ENCODE peak calls at places on chromosomes 4 and X, in four cellular contexts. One of them, this sample, is unnamed.
A peak's percentile ranks its signal among the peaks of the same experiment; 100 is the strongest.

GRCh38 chr4:139015948-139016451 is 419 bp downstream of the NOCT start:
- DNase-seq in fibroblast of lung: peak; percentile 42
- DNase-seq in aorta: peak; percentile 78
- DNase-seq in CD4-positive, alpha-beta T cell: peak; percentile 8
- DNase-seq in this sample: peak; percentile 31

GRCh38 chrX:139902559-139902958 is 30.3 kb downstream of the ATP11C start:
- DNase-seq in CD4-positive, alpha-beta T cell: no peak
- DNase-seq in fibroblast of lung: no peak
- DNase-seq in aorta: no peak
- DNase-seq in this sample: no peak

GRCh38 chr4:152680988-152681731 is 1.4 kb upstream of the TMEM154 start:
- DNase-seq in aorta: no peak
- DNase-seq in CD4-positive, alpha-beta T cell: no peak
- DNase-seq in fibroblast of lung: peak; percentile 36
- DNase-seq in this sample: no peak

GRCh38 chr4:73404457-73404856 is 370 bp downstream of the ALB start:
- DNase-seq in CD4-positive, alpha-beta T cell: no peak
- DNase-seq in aorta: no peak
- DNase-seq in fibroblast of lung: no peak
- DNase-seq in this sample: no peak

GRCh38 chrX:95056901-95057300 is 1382.9 kb downstream of the FAM133A start:
- DNase-seq in fibroblast of lung: peak; percentile 9
- DNase-seq in CD4-positive, alpha-beta T cell: no peak
- DNase-seq in aorta: no peak
- DNase-seq in this sample: no peak

GRCh38 chr4:113331811-113332210 is 282.4 kb downstream of the ANK2 start:
- DNase-seq in aorta: no peak
- DNase-seq in CD4-positive, alpha-beta T cell: no peak
- DNase-seq in fibroblast of lung: no peak
- DNase-seq in this sample: no peak

GRCh38 chr4:36747277-36748129 is 466.1 kb downstream of the DTHD1 start:
- DNase-seq in aorta: no peak
- DNase-seq in CD4-positive, alpha-beta T cell: no peak
- DNase-seq in fibroblast of lung: no peak
- DNase-seq in this sample: no peak

GRCh38 chr4:153153339-153153851 is 50.8 kb upstream of the TRIM2 start:
- DNase-seq in fibroblast of lung: peak; percentile 15
- DNase-seq in CD4-positive, alpha-beta T cell: peak; percentile 76
- DNase-seq in aorta: peak; percentile 87
- DNase-seq in this sample: peak; percentile 51

GRCh38 chr4:41287005-41287404 is 30.3 kb downstream of the UCHL1 start:
- DNase-seq in fibroblast of lung: peak; percentile 73
- DNase-seq in aorta: no peak
- DNase-seq in CD4-positive, alpha-beta T cell: no peak
- DNase-seq in this sample: no peak

GRCh38 chr4:140238353-140239041 is 84.5 kb upstream of the MAML3 start:
- DNase-seq in CD4-positive, alpha-beta T cell: no peak
- DNase-seq in aorta: peak; percentile 94
- DNase-seq in fibroblast of lung: peak; percentile 97
- DNase-seq in this sample: peak; percentile 62

GRCh38 chr4:2458546-2459491 is 10.1 kb upstream of the RNF4 start:
- DNase-seq in fibroblast of lung: no peak
- DNase-seq in CD4-positive, alpha-beta T cell: no peak
- DNase-seq in aorta: peak; percentile 63
- DNase-seq in this sample: no peak

GRCh38 chr4:57148831-57149230 is 38.6 kb upstream of the IGFBP7 start:
- DNase-seq in fibroblast of lung: peak; percentile 69
- DNase-seq in aorta: no peak
- DNase-seq in CD4-positive, alpha-beta T cell: no peak
- DNase-seq in this sample: no peak

GRCh38 chrX:149881081-149881711 is at the start of gene MAGEA8:
- DNase-seq in fibroblast of lung: no peak
- DNase-seq in aorta: no peak
- DNase-seq in CD4-positive, alpha-beta T cell: no peak
- DNase-seq in this sample: no peak

GRCh38 chrX:2450681-2451080 is 50.1 kb downstream of the DHRSX start:
- DNase-seq in CD4-positive, alpha-beta T cell: no peak
- DNase-seq in fibroblast of lung: no peak
- DNase-seq in aorta: no peak
- DNase-seq in this sample: no peak

GRCh38 chr4:97139796-97140195 is 1003.5 kb downstream of the STPG2 start:
- DNase-seq in aorta: no peak
- DNase-seq in CD4-positive, alpha-beta T cell: no peak
- DNase-seq in fibroblast of lung: no peak
- DNase-seq in this sample: no peak

GRCh38 chrX:53882331-53882730 is 161.9 kb downstream of the PHF8 start:
- DNase-seq in fibroblast of lung: peak; percentile 79
- DNase-seq in aorta: no peak
- DNase-seq in CD4-positive, alpha-beta T cell: no peak
- DNase-seq in this sample: no peak

GRCh38 chr4:17494258-17494657 is 17.6 kb downstream of the QDPR start:
- DNase-seq in aorta: no peak
- DNase-seq in fibroblast of lung: peak; percentile 74
- DNase-seq in CD4-positive, alpha-beta T cell: no peak
- DNase-seq in this sample: no peak

GRCh38 chr4:80188801-80189458 is 8.4 kb upstream of the PRDM8 start:
- DNase-seq in aorta: no peak
- DNase-seq in CD4-positive, alpha-beta T cell: no peak
- DNase-seq in fibroblast of lung: no peak
- DNase-seq in this sample: no peak

GRCh38 chrX:39261446-39262147 is 460.3 kb downstream of the MID1IP1 start:
- DNase-seq in CD4-positive, alpha-beta T cell: no peak
- DNase-seq in aorta: no peak
- DNase-seq in fibroblast of lung: peak; percentile 25
- DNase-seq in this sample: no peak

GRCh38 chr4:71532407-71532806 is 193.6 kb downstream of the SLC4A4 start:
- DNase-seq in aorta: no peak
- DNase-seq in CD4-positive, alpha-beta T cell: no peak
- DNase-seq in fibroblast of lung: no peak
- DNase-seq in this sample: no peak

GRCh38 chrX:23864719-23865349 is 42.9 kb downstream of the APOO start:
- DNase-seq in fibroblast of lung: no peak
- DNase-seq in CD4-positive, alpha-beta T cell: no peak
- DNase-seq in aorta: no peak
- DNase-seq in this sample: no peak

GRCh38 chr4:106258145-106259045 is 57.6 kb downstream of the TBCK start:
- DNase-seq in CD4-positive, alpha-beta T cell: no peak
- DNase-seq in aorta: no peak
- DNase-seq in fibroblast of lung: no peak
- DNase-seq in this sample: no peak

GRCh38 chr4:138055890-138056289 is 186.3 kb downstream of the SLC7A11 start:
- DNase-seq in aorta: no peak
- DNase-seq in fibroblast of lung: no peak
- DNase-seq in CD4-positive, alpha-beta T cell: no peak
- DNase-seq in this sample: no peak

GRCh38 chr4:31307026-31307425 is 586.9 kb downstream of the PCDH7 start:
- DNase-seq in fibroblast of lung: no peak
- DNase-seq in aorta: no peak
- DNase-seq in CD4-positive, alpha-beta T cell: no peak
- DNase-seq in this sample: no peak

GRCh38 chr4:126986828-126987227 is 645.9 kb upstream of the INTU start:
- DNase-seq in aorta: no peak
- DNase-seq in fibroblast of lung: peak; percentile 40
- DNase-seq in CD4-positive, alpha-beta T cell: no peak
- DNase-seq in this sample: no peak

GRCh38 chr4:21864686-21865085 is 83.9 kb downstream of the KCNIP4 start:
- DNase-seq in fibroblast of lung: no peak
- DNase-seq in CD4-positive, alpha-beta T cell: no peak
- DNase-seq in aorta: no peak
- DNase-seq in this sample: no peak

GRCh38 chrX:105816517-105816916 is 5.8 kb upstream of the NRK start:
- DNase-seq in fibroblast of lung: no peak
- DNase-seq in CD4-positive, alpha-beta T cell: no peak
- DNase-seq in aorta: no peak
- DNase-seq in this sample: no peak

GRCh38 chr4:140150886-140151699 is 2.9 kb downstream of the MAML3 start:
- DNase-seq in aorta: peak; percentile 94
- DNase-seq in CD4-positive, alpha-beta T cell: peak; percentile 48
- DNase-seq in fibroblast of lung: peak; percentile 97
- DNase-seq in this sample: peak; percentile 12

GRCh38 chr4:42489095-42489494 is 91.8 kb downstream of the SHISA3 start:
- DNase-seq in CD4-positive, alpha-beta T cell: no peak
- DNase-seq in fibroblast of lung: no peak
- DNase-seq in aorta: no peak
- DNase-seq in this sample: no peak

GRCh38 chrX:154490414-154491083 is at the start of gene SLC10A3:
- DNase-seq in aorta: peak; percentile 97
- DNase-seq in CD4-positive, alpha-beta T cell: peak; percentile 80
- DNase-seq in fibroblast of lung: peak; percentile 92
- DNase-seq in this sample: peak; percentile 91

GRCh38 chrX:154490021-154490413 is 412 bp downstream of the SLC10A3 start:
- DNase-seq in CD4-positive, alpha-beta T cell: no peak
- DNase-seq in fibroblast of lung: peak; percentile 60
- DNase-seq in aorta: no peak
- DNase-seq in this sample: no peak

GRCh38 chrX:154494715-154495114 is 4.3 kb upstream of the SLC10A3 start:
- DNase-seq in fibroblast of lung: no peak
- DNase-seq in CD4-positive, alpha-beta T cell: no peak
- DNase-seq in aorta: no peak
- DNase-seq in this sample: no peak

DNA sequence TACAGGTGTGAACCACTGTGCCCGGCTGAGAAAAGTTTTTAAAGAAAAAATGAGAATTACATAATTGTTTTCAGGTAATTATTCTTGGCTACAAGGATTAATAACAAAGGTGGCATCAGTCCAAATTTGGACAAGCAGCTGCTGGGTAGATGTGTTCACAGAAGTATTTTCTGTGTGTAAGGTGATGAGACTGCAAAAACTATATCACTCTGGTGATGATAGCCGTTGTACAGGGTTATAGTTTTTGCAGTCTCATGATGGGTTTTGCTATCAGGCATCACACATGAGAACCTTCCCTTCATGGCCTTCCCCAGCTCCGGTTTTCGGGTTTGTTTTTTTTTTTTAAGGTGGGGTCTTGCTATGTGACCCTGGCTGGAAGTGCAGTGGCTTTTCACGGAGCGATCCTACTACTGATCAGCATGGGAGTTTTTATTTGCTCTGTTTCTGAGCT is 5.1 kb upstream of the SLC10A3 start:
- DNase-seq in CD4-positive, alpha-beta T cell: no peak
- DNase-seq in aorta: no peak
- DNase-seq in fibroblast of lung: no peak
- DNase-seq in this sample: no peak
- H3K27ac ChIP-seq in CD4-positive, alpha-beta T cell: no peak overlapping the region
- H3K27ac ChIP-seq in aorta: no peak overlapping the region
- H3K27ac ChIP-seq in fibroblast of lung: no peak overlapping the region
- H3K27ac ChIP-seq in this sample: no peak overlapping the region

DNA sequence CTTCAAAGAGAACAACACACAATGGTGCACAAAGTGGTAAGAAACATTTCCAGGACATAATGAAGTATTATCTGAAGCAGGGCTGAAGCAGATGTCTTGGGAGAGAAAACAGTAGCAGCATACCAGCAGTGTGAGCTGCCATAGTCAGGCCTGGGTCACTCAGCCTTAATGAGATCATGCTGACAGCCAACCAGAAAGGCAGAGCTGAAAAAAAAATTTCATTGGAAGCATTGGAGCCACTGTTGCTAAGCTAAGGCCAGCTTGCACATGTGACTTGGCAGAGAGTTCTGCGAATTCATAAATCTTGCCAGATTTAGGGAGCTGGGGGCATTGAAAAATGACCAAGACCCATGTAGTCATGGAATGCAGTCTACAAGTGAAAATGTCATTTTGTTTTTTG is 444.0 kb upstream of the PITX2 start:
- DNase-seq in aorta: no peak
- DNase-seq in fibroblast of lung: no peak
- DNase-seq in CD4-positive, alpha-beta T cell: no peak
- DNase-seq in this sample: no peak
- H3K27ac ChIP-seq in aorta: no peak overlapping the region
- H3K27ac ChIP-seq in fibroblast of lung: no peak overlapping the region
- H3K27ac ChIP-seq in CD4-positive, alpha-beta T cell: no peak overlapping the region
- H3K27ac ChIP-seq in this sample: no peak overlapping the region

DNA sequence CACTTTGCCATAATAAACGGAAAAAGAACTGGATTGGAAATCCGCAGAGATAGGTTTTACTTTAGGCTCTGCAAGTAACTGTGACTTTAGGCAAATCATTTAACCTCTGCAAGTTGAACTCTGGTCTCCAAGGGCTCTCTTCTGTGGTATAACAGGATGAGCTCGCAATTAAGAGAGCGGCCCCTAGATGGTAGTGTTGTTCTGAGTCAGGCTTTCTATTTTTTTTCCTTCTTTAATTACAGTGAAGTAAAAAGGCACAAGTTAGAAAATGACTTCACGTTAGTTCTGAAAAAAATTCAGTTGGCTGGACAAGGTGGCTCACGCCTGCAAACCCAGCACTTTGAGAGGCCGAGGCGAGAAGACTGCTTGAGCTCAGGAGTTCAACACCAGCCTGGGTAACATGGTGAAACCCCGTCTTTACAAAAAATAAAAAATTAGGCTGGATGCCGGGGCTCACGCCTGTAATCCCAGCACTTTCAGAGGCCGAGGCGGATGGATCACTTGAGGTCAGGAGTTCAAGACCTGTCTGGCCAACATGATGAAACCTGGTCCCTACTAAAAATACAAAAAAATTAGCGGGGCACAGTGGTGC is 18.0 kb downstream of the RPS3A start:
- DNase-seq in CD4-positive, alpha-beta T cell: peak; percentile 28
- DNase-seq in fibroblast of lung: peak; percentile 80
- DNase-seq in aorta: no peak
- DNase-seq in this sample: peak; percentile 2
- H3K27ac ChIP-seq in CD4-positive, alpha-beta T cell: no peak overlapping the region
- H3K27ac ChIP-seq in fibroblast of lung: no peak overlapping the region
- H3K27ac ChIP-seq in aorta: no peak overlapping the region
- H3K27ac ChIP-seq in this sample: no peak overlapping the region

GRCh38 chr4:123555500-123556273 is 159.1 kb downstream of the SPRY1 start:
- DNase-seq in fibroblast of lung: peak; percentile 94
- DNase-seq in aorta: peak; percentile 92
- DNase-seq in CD4-positive, alpha-beta T cell: no peak
- DNase-seq in this sample: peak; percentile 28
- H3K27ac ChIP-seq in fibroblast of lung: no peak overlapping the region
- H3K27ac ChIP-seq in aorta: peak overlapping the region; percentile 83
- H3K27ac ChIP-seq in CD4-positive, alpha-beta T cell: no peak overlapping the region
- H3K27ac ChIP-seq in this sample: no peak overlapping the region

GRCh38 chr4:121697626-121698025 is 846 bp upstream of the ANXA5 start:
- DNase-seq in fibroblast of lung: no peak
- DNase-seq in aorta: no peak
- DNase-seq in CD4-positive, alpha-beta T cell: no peak
- DNase-seq in this sample: no peak
- H3K27ac ChIP-seq in fibroblast of lung: peak overlapping the region; percentile 77
- H3K27ac ChIP-seq in aorta: no peak overlapping the region
- H3K27ac ChIP-seq in CD4-positive, alpha-beta T cell: no peak overlapping the region
- H3K27ac ChIP-seq in this sample: peak overlapping the region; percentile 63

This sample was measured in substantia nigra.